ENCODE peak calls at places on chromosomes 5 and 9, in four cellular contexts. J is hepatocyte, A is RWPE2, U is HL-60. F is an unnamed sample.

GRCh38 chr9:104993291-104993963 is 65.5 kb upstream of the ABCA1 start:
- DNase-seq in J (peak; percentile 84), U (no peak), A (no peak), F (no peak)

GRCh38 chr9:93122721-93123221 is 11.3 kb downstream of the NINJ1 start:
- DNase-seq in A (peak; percentile 66), U (no peak), J (peak; percentile 3), F (no peak)

GRCh38 chr5:14464101-14464500 is 117.5 kb upstream of the OTULINL start:
- DNase-seq in U (no peak), J (no peak), A (no peak), F (no peak)

GRCh38 chr5:145943674-145944121 is 7.3 kb downstream of the SH3RF2 start:
- DNase-seq in J (peak; percentile 67), U (peak; percentile 61), A (peak; percentile 79), F (no peak)

GRCh38 chr5:107743357-107744000 is 72.7 kb upstream of the EFNA5 start:
- DNase-seq in U (no peak), A (no peak), J (no peak), F (no peak)

GRCh38 chr9:8613346-8613825 is 813.8 kb upstream of the DMAC1 start:
- DNase-seq in J (no peak), U (no peak), A (no peak), F (no peak)

GRCh38 chr9:135990468-135991429 is 29.6 kb upstream of the UBAC1 start:
- DNase-seq in J (peak; percentile 67), A (no peak), U (peak; percentile 43), F (peak; percentile 82)

GRCh38 chr5:122392844-122393243 is 80.8 kb downstream of the SNCAIP start:
- DNase-seq in A (no peak), U (no peak), J (no peak), F (no peak)

GRCh38 chr5:157558089-157558595 is 17.4 kb downstream of the ADAM19 start:
- DNase-seq in A (no peak), J (no peak), U (no peak), F (no peak)

GRCh38 chr5:74865799-74866652 is at the start of gene FAM169A:
- DNase-seq in J (peak; percentile 77), U (no peak), A (no peak), F (peak; percentile 53)

GRCh38 chr9:1018121-1018520 is 32.0 kb upstream of the DMRT2 start:
- DNase-seq in A (no peak), J (no peak), U (no peak), F (peak; percentile 21)

GRCh38 chr9:77183581-77183980 is 6.2 kb downstream of the VPS13A start:
- DNase-seq in J (no peak), U (no peak), A (no peak), F (no peak)

GRCh38 chr9:133440884-133441283 is 18.7 kb downstream of the ADAMTS13 start:
- DNase-seq in U (no peak), A (no peak), J (no peak), F (no peak)

GRCh38 chr5:135112008-135112670 is 78.1 kb upstream of the PITX1 start:
- DNase-seq in U (no peak), A (no peak), J (peak; percentile 39), F (no peak)

GRCh38 chr9:133043449-133044035 is 12.7 kb downstream of the GTF3C5 start:
- DNase-seq in A (no peak), J (no peak), U (no peak), F (no peak)

GRCh38 chr5:172054611-172055153 is 48.2 kb upstream of the FBXW11 start:
- DNase-seq in J (no peak), A (no peak), U (no peak), F (no peak)

GRCh38 chr5:106843812-106844416 is 826.8 kb downstream of the EFNA5 start:
- DNase-seq in A (no peak), J (peak; percentile 28), U (no peak), F (no peak)

GRCh38 chr9:118533850-118534249 is 829.6 kb downstream of the TLR4 start:
- DNase-seq in A (no peak), J (no peak), U (no peak), F (no peak)

GRCh38 chr5:141094481-141095262 is at the start of gene PCDHB2:
- DNase-seq in U (no peak), A (no peak), J (peak; percentile 93), F (peak; percentile 83)

GRCh38 chr5:75089137-75089536 is 36.8 kb upstream of the GCNT4 start:
- DNase-seq in J (no peak), A (no peak), U (no peak), F (no peak)

GRCh38 chr9:12544700-12545099 is 148.5 kb upstream of the TYRP1 start:
- DNase-seq in U (no peak), J (no peak), A (no peak), F (no peak)

GRCh38 chr9:134870746-134871667 is 9.6 kb upstream of the FCN2 start:
- DNase-seq in U (no peak), A (no peak), J (no peak), F (no peak)

GRCh38 chr9:102974530-102974929 is 20.6 kb upstream of the CYLC2 start:
- DNase-seq in A (no peak), J (no peak), U (no peak), F (no peak)

GRCh38 chr9:22623236-22623635 is 176.6 kb downstream of the DMRTA1 start:
- DNase-seq in A (no peak), J (no peak), U (no peak), F (no peak)

GRCh38 chr9:109707355-109707754 is 72.6 kb upstream of the PALM2AKAP2 start:
- DNase-seq in U (no peak), J (no peak), A (no peak), F (no peak)

GRCh38 chr9:109624901-109625300 is 126.8 kb upstream of the PTPN3 start:
- DNase-seq in A (no peak), J (no peak), U (no peak), F (no peak)

GRCh38 chr5:101977729-101978345 is 318.2 kb downstream of the SLCO4C1 start:
- DNase-seq in A (no peak), U (peak; percentile 13), J (peak; percentile 78), F (no peak)

GRCh38 chr5:17169507-17169906 is 47.9 kb upstream of the BASP1 start:
- DNase-seq in J (peak; percentile 27), U (no peak), A (no peak), F (no peak)

GRCh38 chr9:36603006-36603405 is 30.3 kb downstream of the MELK start:
- DNase-seq in U (no peak), J (no peak), A (no peak), F (no peak)

GRCh38 chr9:36592801-36593583 is 20.3 kb downstream of the MELK start:
- DNase-seq in A (no peak), J (no peak), U (no peak), F (no peak)

GRCh38 chr9:36594228-36594627 is 21.5 kb downstream of the MELK start:
- DNase-seq in A (no peak), J (no peak), U (no peak), F (no peak)

GRCh38 chr9:36598281-36598680 is 25.6 kb downstream of the MELK start:
- DNase-seq in A (no peak), U (no peak), J (no peak), F (no peak)

GRCh38 chr9:36597412-36598178 is 24.9 kb downstream of the MELK start:
- DNase-seq in A (no peak), U (no peak), J (peak; percentile 43), F (peak; percentile 10)
- H3K27ac ChIP-seq in A (no peak overlapping the region), U (no peak overlapping the region), J (no peak overlapping the region), F (no peak overlapping the region)

DNA sequence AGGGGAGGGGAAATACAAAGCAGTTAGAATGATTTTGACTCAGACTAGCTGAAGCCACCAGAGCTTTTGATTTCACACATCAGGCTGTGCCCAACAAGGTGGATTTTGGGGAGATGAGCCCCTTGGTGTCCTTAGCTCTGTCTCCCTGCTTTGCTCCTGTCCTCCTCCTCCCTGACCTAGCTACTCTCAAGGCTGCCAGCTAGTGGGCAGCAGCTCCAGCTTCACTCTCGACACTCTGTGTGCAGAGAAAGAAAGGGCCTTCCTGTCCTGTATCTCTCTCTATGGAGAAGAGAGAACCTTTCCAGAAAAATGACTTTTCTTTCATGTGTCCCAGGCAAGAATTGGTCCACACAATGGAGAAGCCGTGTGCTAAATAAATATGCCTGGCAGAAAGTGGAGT is 446.2 kb downstream of the SEMA5A start:
- DNase-seq in U (no peak), A (no peak), J (no peak), F (no peak)
- TF ChIP-seq CTCF in U (no peak), A (peak; percentile 19), J (no peak), F (peak; percentile 37)

GRCh38 chr5:139758510-139759036 is 37.0 kb upstream of the PSD2 start:
- DNase-seq in A (no peak), J (no peak), U (no peak), F (no peak)

GRCh38 chr5:139759219-139759721 is 36.3 kb upstream of the PSD2 start:
- DNase-seq in U (no peak), J (no peak), A (no peak), F (peak; percentile 94)

GRCh38 chr5:139757727-139758509 is 37.7 kb upstream of the PSD2 start:
- DNase-seq in J (no peak), U (no peak), A (peak; percentile 34), F (peak; percentile 57)

GRCh38 chr5:139752506-139753350 is 42.9 kb upstream of the PSD2 start:
- DNase-seq in U (no peak), J (no peak), A (no peak), F (peak; percentile 56)

DNA sequence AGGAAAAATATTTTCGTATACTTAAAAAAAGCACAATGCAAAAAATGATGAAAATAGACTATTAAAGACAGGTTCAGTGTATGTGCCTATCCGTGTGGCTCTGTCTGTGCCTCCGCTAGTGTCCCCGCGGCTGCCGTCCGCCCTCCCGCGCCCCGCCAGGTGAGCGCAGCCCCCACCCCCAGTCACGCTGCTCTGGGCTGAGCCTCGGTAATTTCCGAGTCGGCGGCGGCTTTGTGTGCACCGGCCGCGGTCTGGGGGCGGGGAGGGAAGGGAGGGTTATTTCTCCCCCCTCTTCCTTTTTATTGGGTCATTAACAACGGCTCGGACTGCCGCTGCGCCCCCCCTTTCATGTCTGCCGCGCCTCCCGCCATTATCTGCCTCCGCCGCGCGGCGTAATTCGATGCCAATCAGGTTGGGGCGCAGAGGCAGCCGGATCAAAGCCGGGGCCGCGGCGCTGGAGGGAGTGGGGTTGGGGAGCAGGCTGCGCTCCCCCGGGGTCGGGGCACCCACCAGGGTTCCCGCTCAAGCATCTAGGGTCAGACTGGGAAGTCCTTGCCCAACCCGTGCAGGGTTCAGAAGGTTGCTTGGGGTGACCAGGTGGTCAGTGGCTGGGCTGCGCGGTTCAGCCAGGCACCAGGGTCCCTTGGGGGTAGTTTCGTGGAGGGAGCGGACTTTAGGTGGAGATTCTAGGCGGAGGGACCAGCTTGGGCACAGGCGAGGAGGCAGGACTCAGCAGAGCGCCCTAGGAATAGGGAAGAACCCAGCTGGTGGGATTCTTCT is 39.5 kb upstream of the PSD2 start:
- DNase-seq in A (peak; percentile 52), J (peak; percentile 63), U (no peak), F (peak; percentile 85)
- H3K4me3 ChIP-seq in A (peak overlapping the region; percentile 3), J (no peak overlapping the region), U (no peak overlapping the region), F (peak overlapping the region; percentile 45)

GRCh38 chr5:149583394-149583793 is 2.1 kb downstream of the ARHGEF37 start:
- DNase-seq in U (no peak), J (peak; percentile 32), A (no peak), F (no peak)
- H3K27ac ChIP-seq in U (no peak overlapping the region), J (peak overlapping the region; percentile 22), A (no peak overlapping the region), F (no peak overlapping the region)

DNA sequence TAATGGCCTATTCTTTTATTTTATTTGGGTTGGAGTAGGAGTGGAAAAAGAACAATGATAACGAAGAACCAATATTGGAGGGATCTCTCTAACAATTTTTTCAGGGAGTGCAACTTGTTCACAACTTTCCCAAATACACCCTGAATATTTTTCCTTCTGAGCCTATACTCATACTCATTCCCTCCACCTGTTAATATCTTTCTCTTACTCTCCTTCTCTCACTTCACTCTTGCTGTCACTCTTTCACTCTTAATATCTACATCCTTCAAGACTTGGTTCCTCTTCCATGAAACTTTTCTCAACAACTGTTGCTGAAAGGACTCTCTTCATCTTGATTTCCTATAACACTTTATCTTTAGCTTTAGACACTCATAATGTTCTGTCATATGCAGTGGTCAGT is 39.0 kb upstream of the MYOT start:
- DNase-seq in J (no peak), A (no peak), U (no peak), F (no peak)
- TF ChIP-seq CTCF in J (no peak), A (no peak), U (no peak), F (no peak)

GRCh38 chr9:129888085-129888808 is 53.0 kb downstream of the USP20 start:
- DNase-seq in A (no peak), U (peak; percentile 97), J (no peak), F (no peak)
- H3K4me3 ChIP-seq in A (no peak overlapping the region), U (peak overlapping the region; percentile 42), J (no peak overlapping the region), F (no peak overlapping the region)

F was measured in WERI-Rb-1.